ENCODE peak calls at places on chromosomes 16 and 17, in six cellular contexts. D is astrocyte of the spinal cord, Z is BJ, G is nephron progenitor cell, R is uterus, T is ovary. H is an unnamed sample.

GRCh38 chr16:83682126-83682857 is 125.5 kb upstream of the HSBP1 start:
- DNase-seq in G (no peak), D (no peak), R (no peak), T (no peak), Z (no peak), H (no peak)

GRCh38 chr17:58172369-58173071 is 5.7 kb downstream of the OR4D2 start:
- DNase-seq in G (no peak), T (no peak), D (peak; percentile 4), R (no peak), Z (no peak), H (no peak)

GRCh38 chr17:77542551-77543490 is 402.1 kb downstream of the SEC14L1 start:
- DNase-seq in Z (peak; percentile 24), T (peak; percentile 73), G (peak; percentile 78), D (peak; percentile 80), R (peak; percentile 86), H (no peak)

GRCh38 chr17:61411114-61411943 is 11.7 kb downstream of the TBX2 start:
- DNase-seq in D (peak; percentile 61), Z (no peak), G (peak; percentile 64), T (peak; percentile 79), R (peak; percentile 71), H (peak; percentile 85)

GRCh38 chr16:89041571-89042481 is 51.8 kb upstream of the ACSF3 start:
- DNase-seq in G (peak; percentile 1), D (no peak), Z (no peak), T (no peak), R (no peak), H (no peak)

GRCh38 chr17:69560987-69561441 is 146.5 kb downstream of the MAP2K6 start:
- DNase-seq in R (no peak), Z (no peak), G (no peak), D (no peak), T (no peak), H (no peak)

GRCh38 chr17:2024572-2025219 is 438 bp downstream of the RTN4RL1 start:
- DNase-seq in T (no peak), R (no peak), G (no peak), Z (no peak), D (no peak), H (no peak)

GRCh38 chr16:56269824-56270684 is 78.8 kb downstream of the GNAO1 start:
- DNase-seq in G (peak; percentile 25), R (no peak), T (no peak), D (peak; percentile 66), Z (peak; percentile 56), H (no peak)

DNA sequence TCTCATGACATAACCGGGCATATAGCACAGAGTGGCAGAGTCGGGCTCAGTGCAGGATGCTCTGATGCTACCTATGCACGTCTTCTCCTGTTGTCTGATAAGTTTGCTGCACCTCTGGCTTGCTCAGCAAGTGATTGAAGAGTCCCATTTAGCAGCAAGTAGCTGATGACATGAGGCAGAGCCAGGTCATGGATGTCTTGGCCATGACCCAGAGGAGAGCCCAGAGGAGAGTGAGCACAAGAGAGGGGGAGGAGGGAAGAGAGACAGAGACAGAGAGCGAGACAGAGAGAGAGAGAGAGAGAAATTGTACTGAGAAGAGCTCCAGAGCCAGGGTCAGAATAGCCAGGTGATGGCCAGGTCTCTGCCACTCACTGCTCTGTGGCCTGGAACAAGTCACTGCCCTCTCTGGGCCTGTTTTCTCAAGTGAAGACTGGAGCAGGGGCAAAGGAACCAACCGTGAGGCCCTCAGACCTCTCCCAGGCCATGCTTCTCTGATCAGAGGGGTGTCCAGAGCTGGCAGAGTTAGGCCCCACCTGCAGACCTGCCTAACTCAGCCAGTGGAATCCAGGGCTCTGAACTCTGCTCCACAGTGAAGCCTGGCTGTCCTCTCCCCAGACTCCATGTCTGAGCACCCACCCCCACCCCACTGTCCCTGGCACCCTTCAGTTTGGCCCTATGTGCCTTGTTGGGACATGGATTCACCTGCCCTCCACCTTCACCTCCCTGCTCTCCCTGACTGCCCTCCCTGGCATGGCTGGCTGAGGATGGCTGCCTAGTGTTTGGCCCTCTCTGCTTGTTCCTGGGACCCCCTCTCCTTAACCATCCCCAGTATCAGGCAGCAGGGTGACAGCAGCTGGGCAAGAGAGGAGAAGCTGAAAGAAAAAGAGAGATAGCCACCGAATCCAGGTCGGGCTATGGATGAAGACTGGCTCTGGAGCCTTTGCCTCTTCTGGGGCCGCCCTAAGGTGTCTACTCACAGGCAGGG is 4.3 kb upstream of the KRT35 start:
- DNase-seq in R (no peak), Z (no peak), D (no peak), T (peak; percentile 19), G (no peak), H (no peak)
- TF ChIP-seq CTCF in R (no peak), Z (no peak), D (no peak), T (no peak), G (no peak), H (no peak)

GRCh38 chr17:79145548-79145947 is 70.9 kb downstream of the ENGASE start:
- DNase-seq in R (no peak), T (no peak), Z (no peak), G (no peak), D (no peak), H (no peak)
- TF ChIP-seq CTCF in R (no peak), T (no peak), Z (no peak), G (no peak), D (no peak), H (no peak)

GRCh38 chr16:1183235-1183907 is 30.5 kb downstream of the CACNA1H start:
- DNase-seq in G (peak; percentile 72), D (peak; percentile 54), T (peak; percentile 92), Z (no peak), R (peak; percentile 83), H (peak; percentile 93)

GRCh38 chr16:1180772-1181714 is 28.1 kb downstream of the CACNA1H start:
- DNase-seq in T (peak; percentile 81), R (peak; percentile 55), D (no peak), G (peak; percentile 58), Z (no peak), H (no peak)

GRCh38 chr16:1181715-1182671 is 29.1 kb downstream of the CACNA1H start:
- DNase-seq in R (peak; percentile 87), T (peak; percentile 97), Z (peak; percentile 19), G (peak; percentile 83), D (peak; percentile 91), H (peak; percentile 96)

GRCh38 chr16:1184980-1185379 is 32.1 kb downstream of the CACNA1H start:
- DNase-seq in D (no peak), R (no peak), Z (no peak), G (no peak), T (no peak), H (no peak)

DNA sequence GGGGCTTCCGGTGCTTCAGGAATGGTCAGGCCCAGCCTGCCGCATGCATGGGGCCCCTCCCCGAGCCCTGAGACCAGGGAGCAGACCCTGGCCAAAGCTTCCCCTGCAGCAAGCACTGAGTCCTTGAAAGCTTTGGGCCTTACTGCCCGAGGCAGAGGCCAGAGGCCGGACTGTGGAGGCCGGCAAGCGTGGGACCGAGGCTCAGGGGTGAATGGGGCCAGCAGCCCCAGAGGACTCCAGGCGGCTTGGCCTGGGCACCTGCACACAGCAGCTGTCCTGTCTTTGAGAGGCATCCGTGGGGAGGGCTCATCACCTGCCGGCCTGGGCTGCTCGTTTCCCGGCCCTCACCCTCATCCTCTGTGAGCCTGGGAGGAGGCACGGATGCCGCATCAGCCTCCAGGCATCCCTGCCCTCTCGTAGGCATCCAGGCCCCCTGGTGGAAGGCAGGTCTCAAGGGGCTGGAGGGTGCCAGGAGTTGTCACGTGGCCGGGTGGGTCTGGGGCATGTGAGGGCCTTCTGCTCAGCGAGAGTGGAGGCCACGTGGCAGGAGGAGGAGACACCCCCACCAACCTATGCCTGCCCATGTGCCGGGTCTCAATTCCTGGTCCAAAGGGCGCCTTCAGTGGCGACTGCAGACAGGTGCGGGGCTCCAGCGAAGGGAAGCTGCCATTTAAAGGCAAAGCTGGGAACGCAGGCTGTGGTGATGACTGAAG is 31.4 kb downstream of the CACNA1H start:
- DNase-seq in T (no peak), Z (no peak), D (no peak), G (no peak), R (peak; percentile 43), H (no peak)
- TF ChIP-seq CTCF in T (no peak), Z (no peak), D (no peak), G (no peak), R (no peak), H (no peak)

GRCh38 chr16:57828272-57829161 is 26.2 kb upstream of the KIFC3 start:
- DNase-seq in D (no peak), G (no peak), R (no peak), Z (no peak), T (no peak), H (no peak)
- TF ChIP-seq CTCF in D (peak; percentile 18), G (no peak), R (no peak), Z (peak; percentile 9), T (no peak), H (no peak)

GRCh38 chr16:12609937-12610699 is 193.6 kb downstream of the CPPED1 start:
- DNase-seq in R (no peak), T (no peak), Z (no peak), G (no peak), D (no peak), H (peak; percentile 46)
- TF ChIP-seq CTCF in R (no peak), T (no peak), Z (no peak), G (no peak), D (no peak), H (no peak)

GRCh38 chr16:66322174-66322573 is 44.3 kb upstream of the CDH5 start:
- DNase-seq in G (no peak), Z (no peak), R (no peak), D (no peak), T (no peak), H (no peak)

GRCh38 chr16:66328282-66328681 is 38.2 kb upstream of the CDH5 start:
- DNase-seq in T (no peak), G (no peak), Z (no peak), R (no peak), D (no peak), H (no peak)

GRCh38 chr16:66326995-66327513 is 39.4 kb upstream of the CDH5 start:
- DNase-seq in T (no peak), G (no peak), D (no peak), R (no peak), Z (no peak), H (no peak)

GRCh38 chr16:66325977-66326376 is 40.5 kb upstream of the CDH5 start:
- DNase-seq in G (no peak), D (no peak), R (no peak), Z (no peak), T (no peak), H (no peak)

GRCh38 chr16:66324785-66325184 is 41.7 kb upstream of the CDH5 start:
- DNase-seq in D (no peak), Z (no peak), G (peak; percentile 44), T (no peak), R (no peak), H (no peak)
- TF ChIP-seq CTCF in D (peak; percentile 30), Z (no peak), G (peak; percentile 29), T (no peak), R (no peak), H (peak; percentile 30)

DNA sequence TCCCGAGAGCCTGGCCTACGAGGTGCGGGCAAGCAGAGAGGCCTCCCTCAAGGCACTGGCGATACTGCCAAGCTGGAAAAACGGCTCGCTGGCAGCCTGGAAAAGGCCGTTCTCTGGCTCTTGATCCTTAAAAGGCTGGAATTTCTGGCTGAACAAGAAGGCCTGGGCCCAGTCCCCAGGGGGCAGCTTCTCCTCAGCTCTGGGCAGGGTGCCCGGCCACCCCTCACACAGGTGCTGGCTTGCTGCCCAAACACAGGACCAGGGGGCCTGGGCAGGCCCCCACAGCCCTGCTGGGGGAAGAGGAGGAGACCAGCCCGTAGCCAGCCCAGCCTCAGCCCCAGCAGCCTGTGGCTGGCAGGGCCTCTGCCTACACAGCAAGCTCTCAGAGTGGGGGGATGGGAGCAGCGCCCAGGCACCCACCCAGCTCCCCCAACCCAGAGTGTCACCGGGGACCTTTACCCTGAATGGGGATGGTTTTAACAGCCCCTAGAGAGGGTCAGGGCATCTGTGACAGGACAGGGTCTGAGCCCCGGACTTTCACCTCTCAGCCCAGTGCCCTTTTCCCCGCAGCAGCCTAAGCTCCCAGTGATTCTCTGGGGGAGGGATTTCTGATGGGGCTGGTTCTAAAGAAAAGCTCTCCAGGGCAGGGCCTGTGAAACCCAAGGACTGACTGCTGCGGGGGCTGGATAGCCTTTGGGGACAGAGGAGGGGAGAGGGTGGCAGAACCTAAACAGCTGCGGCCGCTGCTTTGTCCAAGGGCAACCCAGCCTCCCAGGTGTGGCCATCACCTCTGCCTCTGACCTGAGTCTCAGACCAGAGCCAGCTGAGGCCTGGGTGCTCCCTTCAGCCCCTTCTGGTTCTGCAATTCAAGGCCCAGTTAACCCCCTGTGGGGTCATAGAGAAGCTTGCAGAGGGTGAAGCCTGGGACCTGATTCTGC is 38.6 kb upstream of the TOB1 start:
- DNase-seq in Z (no peak), R (peak; percentile 79), G (no peak), D (peak; percentile 59), T (peak; percentile 83), H (peak; percentile 88)
- TF ChIP-seq CTCF in Z (no peak), R (no peak), G (no peak), D (no peak), T (no peak), H (no peak)